ENCODE peak calls at places on chromosomes 1 and 21, in four cellular contexts. H, M, S and L are unnamed samples.

GRCh38 chr21:34846601-34847112 is 177.9 kb downstream of the CLIC6 start:
- DNase-seq in S (peak), H (no peak), M (peak), L (peak)

GRCh38 chr1:232473319-232473718 is 156.6 kb downstream of the SIPA1L2 start:
- DNase-seq in S (peak), H (peak), M (no peak), L (no peak)

GRCh38 chr1:166289309-166289708 is 122.5 kb upstream of the FAM78B start:
- DNase-seq in M (no peak), H (no peak), S (no peak), L (no peak)

GRCh38 chr1:151611288-151611790 is 511 bp upstream of the SNX27 start:
- DNase-seq in S (peak), H (peak), M (peak), L (peak)

GRCh38 chr1:110248746-110249145 is 38.6 kb downstream of the KCNC4 start:
- DNase-seq in M (no peak), S (no peak), H (no peak), L (no peak)

GRCh38 chr1:32125313-32125712 is 17.5 kb downstream of the KPNA6 start:
- DNase-seq in H (no peak), S (no peak), M (no peak), L (no peak)

GRCh38 chr1:103441342-103441741 is 84.2 kb upstream of the RNPC3 start:
- DNase-seq in S (no peak), H (no peak), M (no peak), L (no peak)

GRCh38 chr1:26318338-26319064 is 743 bp downstream of the CD52 start:
- DNase-seq in M (no peak), S (no peak), H (peak), L (no peak)

GRCh38 chr1:218933526-218933925 is 240.2 kb upstream of the LYPLAL1 start:
- DNase-seq in H (no peak), S (no peak), M (no peak), L (no peak)

DNA sequence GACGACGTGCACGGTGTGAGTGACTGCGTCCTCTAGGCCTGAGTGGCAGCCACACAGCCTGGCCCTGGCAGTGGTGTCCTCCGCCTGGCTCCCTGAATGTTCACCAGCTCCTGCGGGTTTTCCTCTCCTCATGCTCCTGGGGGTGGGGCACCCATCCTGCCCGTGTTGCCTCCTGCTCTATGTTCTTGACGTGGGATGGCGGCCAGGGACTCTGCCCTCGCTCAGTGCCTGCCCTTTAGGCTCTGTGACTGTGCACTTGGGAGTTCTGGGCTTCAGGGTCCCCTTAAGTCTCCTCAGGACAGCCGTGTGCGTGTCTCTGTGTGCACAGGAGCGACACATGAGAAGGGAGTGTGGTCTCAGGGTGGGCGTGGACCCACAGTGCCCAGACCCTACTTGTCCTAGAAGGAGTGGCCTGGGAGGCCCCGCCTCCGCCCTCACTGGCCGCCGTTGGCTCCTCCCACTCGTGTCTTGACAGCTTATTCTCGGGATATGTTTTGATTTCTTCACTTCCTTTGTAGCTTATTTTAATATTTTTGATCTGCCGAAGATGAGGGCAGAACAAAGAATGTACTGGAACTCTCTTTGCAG is 3.6 kb downstream of the SKI start:
- DNase-seq in S (peak), M (peak), H (peak), L (peak)
- H3K4me3 ChIP-seq in S (peak), M (peak), H (no peak), L (peak)

GRCh38 chr21:37505963-37506362 is 139.4 kb downstream of the DYRK1A start:
- DNase-seq in H (no peak), S (no peak), M (no peak), L (no peak)

GRCh38 chr21:37509802-37510393 is 143.3 kb downstream of the DYRK1A start:
- DNase-seq in H (no peak), S (peak), M (peak), L (no peak)

GRCh38 chr21:37507716-37508115 is 141.1 kb downstream of the DYRK1A start:
- DNase-seq in S (no peak), M (no peak), H (no peak), L (no peak)

GRCh38 chr21:37511848-37512247 is 145.3 kb downstream of the DYRK1A start:
- DNase-seq in H (no peak), S (no peak), M (no peak), L (no peak)

GRCh38 chr21:37508341-37508740 is 141.8 kb downstream of the DYRK1A start:
- DNase-seq in H (no peak), M (no peak), S (no peak), L (no peak)
- H3K27ac ChIP-seq in H (no peak), M (no peak), S (no peak), L (no peak)

DNA sequence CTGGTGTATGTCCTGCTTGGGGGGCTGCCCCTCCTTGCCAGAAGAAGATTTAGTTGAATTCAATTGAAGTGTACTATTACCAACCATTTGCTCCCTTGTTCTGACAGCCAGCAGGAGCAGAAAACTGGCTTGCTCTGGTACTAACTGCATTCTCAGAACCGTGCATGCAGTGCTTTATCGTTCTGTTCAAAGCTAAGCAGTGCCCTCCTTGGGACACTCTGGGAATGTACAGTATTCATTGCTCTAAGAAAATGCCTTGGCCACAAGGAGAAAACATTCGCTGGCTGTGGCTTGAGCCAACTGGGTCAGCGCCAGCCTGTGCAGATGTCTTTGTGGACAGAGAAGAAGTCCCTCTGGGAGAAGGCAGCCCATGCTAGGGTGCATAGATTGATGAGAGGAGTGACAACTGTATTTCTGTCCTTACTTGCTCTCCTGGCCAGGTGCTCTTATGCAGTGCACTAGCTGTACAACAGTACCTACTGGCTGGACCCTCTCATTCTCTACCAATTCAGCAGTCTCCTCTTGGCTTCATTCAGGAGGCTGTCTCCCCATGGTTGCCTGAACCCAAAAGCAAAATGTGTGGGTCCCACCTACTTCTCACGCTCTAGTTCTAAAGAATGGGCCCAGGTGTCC is 61.5 kb upstream of the DIRAS3 start:
- DNase-seq in M (peak), S (peak), H (peak), L (peak)
- TF ChIP-seq CTCF in M (peak), S (peak), H (peak), L (peak)

GRCh38 chr21:36708512-36709029 is 9.7 kb downstream of the SIM2 start:
- DNase-seq in M (no peak), H (no peak), S (no peak), L (no peak)
- H3K4me3 ChIP-seq in M (no peak), H (no peak), S (no peak), L (no peak)

GRCh38 chr1:89918127-89918793 is 76.7 kb upstream of the ZNF326 start:
- DNase-seq in S (no peak), H (no peak), M (no peak), L (no peak)
- H3K27ac ChIP-seq in S (no peak), H (no peak), M (no peak), L (no peak)

DNA sequence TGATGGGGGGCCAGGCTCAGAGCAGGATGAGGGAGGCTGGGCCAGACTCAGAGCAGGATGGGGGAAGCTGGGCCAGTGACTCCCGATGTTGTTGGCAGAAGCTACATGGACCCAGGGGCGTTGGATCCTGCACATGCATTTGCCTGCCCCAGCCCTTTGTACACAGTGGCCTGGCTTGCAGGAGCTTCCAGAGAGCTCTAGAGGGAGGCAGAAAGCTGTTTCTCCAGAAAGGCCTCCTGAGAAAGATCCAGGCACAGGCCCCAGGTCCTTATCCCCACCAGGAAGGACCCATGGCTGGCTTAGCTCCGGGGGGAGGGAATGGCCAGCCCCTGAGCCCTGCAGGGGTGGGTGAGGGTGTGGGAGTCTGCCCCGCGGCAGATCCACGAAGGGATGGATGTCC is 106.6 kb upstream of the ACTRT2 start:
- DNase-seq in H (no peak), S (no peak), M (no peak), L (no peak)
- TF ChIP-seq CTCF in H (no peak), S (no peak), M (no peak), L (no peak)

DNA sequence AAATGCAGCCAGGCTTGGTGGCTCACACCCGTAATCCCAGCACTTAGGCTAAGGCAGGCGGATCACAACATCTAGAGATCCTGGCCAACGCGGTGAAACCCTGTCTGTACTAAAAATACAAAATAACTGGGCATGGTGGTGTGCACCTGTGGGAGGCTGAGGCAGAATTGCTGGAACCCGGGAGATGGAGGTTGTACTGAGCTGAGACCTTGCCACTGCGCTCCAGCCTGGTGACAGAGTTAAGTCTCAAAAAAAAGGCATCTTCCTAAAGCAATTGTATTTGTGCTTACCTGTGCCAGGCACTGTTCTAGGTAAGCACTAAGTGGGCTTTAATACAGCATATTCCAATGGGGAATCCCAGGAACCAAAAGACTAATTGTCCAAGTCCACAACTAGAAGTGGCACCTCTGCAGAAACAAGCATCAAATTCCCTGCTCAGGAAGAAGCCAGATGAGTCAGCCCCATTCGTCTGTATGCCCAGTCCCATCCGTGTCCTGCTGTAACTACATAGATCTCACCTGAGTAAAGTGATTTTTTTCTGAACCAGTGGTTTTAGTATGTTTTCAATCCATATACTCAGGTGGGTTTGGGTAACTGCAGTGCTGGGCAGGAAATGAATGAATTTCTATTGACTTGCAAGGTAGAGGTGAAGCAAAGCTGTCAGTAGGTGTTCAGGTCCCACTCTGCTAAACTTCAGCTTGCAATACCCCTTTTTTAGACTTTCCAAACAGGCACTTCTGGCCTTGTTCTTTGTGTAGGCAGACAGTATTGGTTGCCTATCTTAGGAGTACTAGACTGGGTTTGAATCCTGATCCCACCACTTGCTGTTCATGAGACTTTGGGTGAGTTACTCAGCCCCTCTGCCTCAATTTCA is 4.7 kb downstream of the RCC1 start:
- DNase-seq in H (no peak), S (no peak), M (no peak), L (no peak)
- H3K4me3 ChIP-seq in H (no peak), S (peak), M (no peak), L (peak)

GRCh38 chr1:1430114-1430982 is 5.1 kb upstream of the VWA1 start:
- DNase-seq in M (peak), S (no peak), H (peak), L (peak)

GRCh38 chr1:1432566-1432950 is 2.9 kb upstream of the VWA1 start:
- DNase-seq in S (no peak), H (peak), M (no peak), L (no peak)

GRCh38 chr1:1431006-1431844 is 4.3 kb upstream of the VWA1 start:
- DNase-seq in H (no peak), M (no peak), S (no peak), L (no peak)

GRCh38 chr1:1432951-1433803 is 2.3 kb upstream of the VWA1 start:
- DNase-seq in S (no peak), M (peak), H (peak), L (peak)

GRCh38 chr1:1431845-1432565 is 3.5 kb upstream of the VWA1 start:
- DNase-seq in H (peak), M (peak), S (no peak), L (peak)
- H3K27ac ChIP-seq in H (peak), M (peak), S (no peak), L (peak)